ENCODE peak calls at places on chromosomes 6 and 20, in six cellular contexts. One of them, this sample, is unnamed.

GRCh38 chr6:71028236-71028876 is 71.5 kb upstream of the B3GAT2 start:
- DNase-seq in K562: no peak
- DNase-seq in A549: no peak
- DNase-seq in GM12878: no peak
- DNase-seq in HepG2: peak
- DNase-seq in endothelial cell of umbilical vein: no peak
- DNase-seq in this sample: no peak

GRCh38 chr6:122715725-122716124 is 63.8 kb upstream of the FABP7 start:
- DNase-seq in K562: no peak
- DNase-seq in GM12878: no peak
- DNase-seq in HepG2: no peak
- DNase-seq in endothelial cell of umbilical vein: no peak
- DNase-seq in A549: no peak
- DNase-seq in this sample: no peak

GRCh38 chr20:15178581-15178980 is 841.2 kb upstream of the FLRT3 start:
- DNase-seq in K562: no peak
- DNase-seq in GM12878: no peak
- DNase-seq in endothelial cell of umbilical vein: no peak
- DNase-seq in A549: no peak
- DNase-seq in HepG2: no peak
- DNase-seq in this sample: no peak

GRCh38 chr20:51945177-51945576 is 142.9 kb upstream of the SALL4 start:
- DNase-seq in GM12878: no peak
- DNase-seq in HepG2: no peak
- DNase-seq in K562: no peak
- DNase-seq in endothelial cell of umbilical vein: no peak
- DNase-seq in A549: no peak
- DNase-seq in this sample: no peak

GRCh38 chr20:63015665-63016361 is 9.0 kb upstream of the BHLHE23 start:
- DNase-seq in K562: no peak
- DNase-seq in HepG2: no peak
- DNase-seq in endothelial cell of umbilical vein: no peak
- DNase-seq in A549: no peak
- DNase-seq in GM12878: no peak
- DNase-seq in this sample: no peak

GRCh38 chr6:169371344-169372144 is 117.9 kb upstream of the THBS2 start:
- DNase-seq in GM12878: no peak
- DNase-seq in K562: peak
- DNase-seq in A549: peak
- DNase-seq in HepG2: peak
- DNase-seq in endothelial cell of umbilical vein: no peak
- DNase-seq in this sample: no peak

GRCh38 chr6:112116215-112116614 is 28.8 kb downstream of the FAM229B start:
- DNase-seq in K562: peak
- DNase-seq in HepG2: peak
- DNase-seq in endothelial cell of umbilical vein: no peak
- DNase-seq in GM12878: no peak
- DNase-seq in A549: no peak
- DNase-seq in this sample: no peak

GRCh38 chr6:151161363-151161762 is 78.4 kb upstream of the AKAP12 start:
- DNase-seq in K562: no peak
- DNase-seq in HepG2: no peak
- DNase-seq in endothelial cell of umbilical vein: no peak
- DNase-seq in GM12878: no peak
- DNase-seq in A549: no peak
- DNase-seq in this sample: no peak

GRCh38 chr6:7912736-7913517 is 2.3 kb upstream of the TXNDC5 start:
- DNase-seq in HepG2: no peak
- DNase-seq in GM12878: no peak
- DNase-seq in K562: peak
- DNase-seq in endothelial cell of umbilical vein: no peak
- DNase-seq in A549: no peak
- DNase-seq in this sample: no peak

GRCh38 chr6:15500901-15501805 is 161.7 kb downstream of the DTNBP1 start:
- DNase-seq in A549: no peak
- DNase-seq in GM12878: no peak
- DNase-seq in HepG2: no peak
- DNase-seq in K562: no peak
- DNase-seq in endothelial cell of umbilical vein: no peak
- DNase-seq in this sample: peak

GRCh38 chr20:4064118-4064962 is 49.0 kb upstream of the RNF24 start:
- DNase-seq in GM12878: no peak
- DNase-seq in endothelial cell of umbilical vein: peak
- DNase-seq in HepG2: no peak
- DNase-seq in A549: peak
- DNase-seq in K562: peak
- DNase-seq in this sample: peak

GRCh38 chr20:4546786-4547185 is 174.9 kb upstream of the PRND start:
- DNase-seq in GM12878: no peak
- DNase-seq in endothelial cell of umbilical vein: peak
- DNase-seq in K562: no peak
- DNase-seq in A549: peak
- DNase-seq in HepG2: no peak
- DNase-seq in this sample: no peak

GRCh38 chr6:48764261-48764660 is 653.3 kb upstream of the PTCHD4 start:
- DNase-seq in A549: no peak
- DNase-seq in endothelial cell of umbilical vein: peak
- DNase-seq in HepG2: no peak
- DNase-seq in K562: no peak
- DNase-seq in GM12878: no peak
- DNase-seq in this sample: no peak

GRCh38 chr6:48766349-48766748 is 655.4 kb upstream of the PTCHD4 start:
- DNase-seq in GM12878: no peak
- DNase-seq in endothelial cell of umbilical vein: no peak
- DNase-seq in HepG2: peak
- DNase-seq in K562: no peak
- DNase-seq in A549: no peak
- DNase-seq in this sample: no peak

DNA sequence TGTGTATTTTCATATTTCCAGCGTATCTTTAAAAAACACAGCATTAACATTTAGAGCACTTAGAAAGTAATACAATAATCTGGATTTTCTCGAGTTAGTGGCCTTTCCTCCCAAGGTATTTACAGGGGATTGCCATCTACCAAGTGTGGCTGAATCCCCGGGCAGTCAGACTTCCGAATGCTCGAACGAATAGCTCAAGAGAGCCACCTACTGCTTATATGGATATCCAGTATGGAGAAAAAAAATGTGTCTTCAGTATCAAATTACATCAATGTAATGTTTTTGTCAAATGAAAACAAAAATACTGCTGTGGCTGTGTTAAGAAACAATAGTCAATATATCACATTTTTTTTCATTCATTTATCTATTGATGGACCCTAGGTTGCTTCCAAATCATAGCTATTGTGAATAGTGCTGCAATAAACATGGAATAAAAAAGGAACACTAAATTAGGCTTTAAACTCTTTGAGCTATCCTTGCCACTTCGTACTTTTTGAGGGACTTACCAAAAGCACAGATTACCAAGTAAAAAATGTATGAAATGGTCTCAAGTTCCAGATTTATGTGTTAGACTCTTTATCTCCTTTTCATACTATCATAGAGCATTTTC is 654.5 kb upstream of the PTCHD4 start:
- DNase-seq in K562: peak
- DNase-seq in GM12878: no peak
- DNase-seq in A549: no peak
- DNase-seq in endothelial cell of umbilical vein: peak
- DNase-seq in HepG2: peak
- DNase-seq in this sample: peak
- TF ChIP-seq MYC in K562: no peak
- TF ChIP-seq MYC in GM12878: no peak
- TF ChIP-seq MYC in A549: no peak
- TF ChIP-seq MYC in endothelial cell of umbilical vein: no peak
- TF ChIP-seq MYC in HepG2: no peak
- TF ChIP-seq MYC in this sample: no peak

DNA sequence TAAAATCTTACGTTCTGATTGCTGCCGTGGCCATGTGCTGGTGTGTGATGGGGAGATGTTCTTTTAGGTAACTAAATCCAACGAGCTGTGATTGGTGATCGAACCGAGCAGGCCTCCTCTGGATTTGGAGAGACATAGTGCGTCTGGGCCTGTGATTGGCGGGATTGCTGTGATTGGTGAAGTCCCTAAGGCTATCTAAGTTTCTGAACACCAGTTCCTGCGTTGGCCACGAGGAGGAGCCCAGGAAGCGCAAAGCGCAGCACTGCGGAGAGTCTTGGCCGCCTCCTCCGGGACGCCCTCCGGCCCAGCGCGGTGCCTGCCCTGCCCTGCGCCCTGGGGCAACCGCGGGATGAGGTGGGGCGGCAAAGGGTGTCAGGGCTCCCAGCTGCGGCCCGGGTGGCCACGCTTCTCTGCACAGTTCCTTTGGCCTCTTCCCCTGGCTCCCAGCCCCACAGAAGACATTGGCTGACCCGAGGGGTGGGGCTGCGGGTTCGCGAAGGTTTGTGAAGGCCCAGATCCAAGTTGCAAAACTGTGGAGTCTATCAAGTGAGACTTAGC is 33.0 kb downstream of the HNF4A start:
- DNase-seq in HepG2: no peak
- DNase-seq in GM12878: no peak
- DNase-seq in K562: peak
- DNase-seq in A549: peak
- DNase-seq in endothelial cell of umbilical vein: peak
- DNase-seq in this sample: peak
- H3K4me3 ChIP-seq in HepG2: no peak
- H3K4me3 ChIP-seq in GM12878: no peak
- H3K4me3 ChIP-seq in K562: no peak
- H3K4me3 ChIP-seq in A549: no peak
- H3K4me3 ChIP-seq in endothelial cell of umbilical vein: no peak
- H3K4me3 ChIP-seq in this sample: no peak

DNA sequence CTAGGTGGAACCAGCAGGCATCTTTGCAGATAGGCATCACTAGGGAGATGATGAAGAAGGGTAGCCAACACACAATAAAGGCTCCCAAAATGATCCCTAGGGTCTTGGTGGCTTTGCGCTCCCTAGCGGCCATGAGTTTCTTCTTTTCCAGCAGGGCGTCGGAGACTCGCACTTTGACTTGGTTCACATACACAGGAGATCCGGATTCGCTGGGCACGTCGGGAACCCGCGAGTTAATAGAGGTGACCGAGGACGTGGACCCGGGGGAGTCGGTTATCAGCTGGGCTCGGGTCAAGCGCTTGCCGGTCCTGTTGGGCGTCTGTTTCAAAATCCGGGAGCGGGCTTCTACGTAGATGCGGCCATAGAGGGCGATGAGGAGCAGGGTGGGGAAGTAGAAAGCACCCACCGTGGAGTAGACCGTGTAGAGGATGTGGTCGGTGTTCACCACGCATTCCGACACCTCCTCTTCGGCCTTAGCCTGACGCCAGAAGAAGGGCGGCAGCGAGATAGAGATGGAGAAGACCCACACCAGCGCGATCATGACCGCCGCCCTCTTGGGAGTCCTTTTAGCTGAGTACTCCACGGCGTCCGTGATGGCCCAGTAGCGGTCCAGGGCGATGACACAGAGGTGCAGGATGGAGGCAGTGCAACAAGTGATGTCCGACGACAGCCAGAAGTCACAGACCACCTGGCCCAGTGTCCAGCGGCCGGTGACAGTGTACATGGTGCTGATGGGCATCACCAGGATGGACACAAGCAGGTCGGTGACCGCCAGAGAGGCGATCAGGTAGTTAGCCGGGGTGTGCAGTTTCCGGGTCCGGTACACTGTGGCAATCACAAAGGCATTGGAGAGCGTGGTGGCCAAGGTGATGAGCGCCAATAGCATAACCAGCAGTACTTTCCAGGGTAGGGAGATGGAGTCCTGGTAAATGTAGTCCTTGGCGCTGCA is 658 bp downstream of the HTR1B start:
- DNase-seq in A549: no peak
- DNase-seq in HepG2: no peak
- DNase-seq in GM12878: no peak
- DNase-seq in endothelial cell of umbilical vein: peak
- DNase-seq in K562: no peak
- DNase-seq in this sample: no peak
- TF ChIP-seq CTCF in A549: peak
- TF ChIP-seq CTCF in HepG2: no peak
- TF ChIP-seq CTCF in GM12878: no peak
- TF ChIP-seq CTCF in endothelial cell of umbilical vein: peak
- TF ChIP-seq CTCF in K562: no peak
- TF ChIP-seq CTCF in this sample: no peak

DNA sequence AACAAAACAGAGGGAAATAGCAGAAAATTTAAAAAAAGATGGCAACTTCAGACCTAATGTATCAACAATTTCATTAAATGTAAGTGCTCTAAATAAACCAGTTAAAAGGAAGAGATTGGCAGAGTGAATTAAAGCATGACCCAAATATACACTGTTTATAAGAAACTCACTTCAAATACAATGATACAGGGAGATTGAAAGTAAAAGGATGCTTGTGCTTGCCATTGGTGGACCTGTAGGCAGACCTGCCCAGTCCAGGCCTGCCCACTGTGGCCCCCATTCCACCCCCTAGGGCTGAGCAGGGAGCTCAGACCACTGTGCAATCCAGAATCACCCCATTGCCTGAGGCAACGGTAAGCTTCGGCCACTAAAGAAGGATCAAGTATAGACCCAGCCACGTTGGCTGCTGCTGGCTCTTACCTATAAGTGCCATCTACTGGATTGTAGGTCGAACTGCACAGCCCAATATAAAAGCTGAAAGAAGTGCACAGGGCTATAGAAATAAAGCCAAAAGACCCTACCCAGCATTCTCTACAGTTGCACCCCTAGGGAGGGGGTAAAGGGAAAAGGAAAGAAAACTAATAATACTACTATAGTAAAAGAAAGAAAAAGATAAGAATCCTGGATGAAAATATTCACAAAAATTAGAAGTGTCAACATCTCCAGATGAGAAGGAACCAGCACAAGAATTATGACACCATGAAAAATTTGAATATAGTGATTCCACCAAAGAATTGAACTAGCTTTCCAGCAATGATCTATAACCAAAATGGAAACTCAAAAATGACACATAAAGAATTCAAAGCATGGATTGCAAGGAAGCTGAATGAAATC is 36.1 kb downstream of the PSMB1 start:
- DNase-seq in HepG2: peak
- DNase-seq in endothelial cell of umbilical vein: peak
- DNase-seq in GM12878: no peak
- DNase-seq in K562: peak
- DNase-seq in A549: peak
- DNase-seq in this sample: peak
- TF ChIP-seq MYC in HepG2: no peak
- TF ChIP-seq MYC in endothelial cell of umbilical vein: no peak
- TF ChIP-seq MYC in GM12878: no peak
- TF ChIP-seq MYC in K562: peak
- TF ChIP-seq MYC in A549: no peak
- TF ChIP-seq MYC in this sample: peak